ENCODE peak calls at places on chromosomes 7 and 10, in nine cellular contexts. B, K, Y, E, P, C, F, D and V are unnamed samples.
A peak's percentile ranks its signal among the peaks of the same experiment; 100 is the strongest.

GRCh38 chr7:25028370-25028971 is 48.5 kb upstream of the OSBPL3 start:
- DNase-seq in D (no peak), C (peak; percentile 31), E (peak; percentile 74), Y (peak; percentile 73), K (no peak), B (peak; percentile 19), F (no peak), P (no peak), V (peak; percentile 78)

GRCh38 chr7:158161194-158161593 is 426.4 kb downstream of the PTPRN2 start:
- DNase-seq in Y (no peak), B (no peak), D (no peak), K (no peak), P (no peak), E (no peak), C (no peak), F (no peak), V (no peak)

GRCh38 chr7:100126239-100126930 is 382 bp upstream of the MBLAC1 start:
- DNase-seq in K (peak; percentile 21), P (no peak), B (no peak), E (no peak), F (no peak), C (no peak), Y (no peak), D (no peak), V (no peak)

GRCh38 chr10:117240730-117241529 is at the start of gene SLC18A2:
- DNase-seq in D (no peak), P (no peak), Y (peak; percentile 59), K (no peak), E (no peak), C (no peak), F (no peak), B (no peak), V (no peak)

GRCh38 chr7:40655426-40655825 is 520.6 kb downstream of the SUGCT start:
- DNase-seq in B (no peak), P (no peak), K (no peak), D (no peak), C (no peak), E (no peak), F (no peak), Y (no peak), V (no peak)

GRCh38 chr10:3045471-3046209 is 21.7 kb upstream of the PFKP start:
- DNase-seq in P (peak; percentile 42), B (no peak), E (peak; percentile 86), K (no peak), F (no peak), C (peak; percentile 52), Y (no peak), D (peak; percentile 71), V (peak; percentile 97)

GRCh38 chr7:142434666-142435174 is 176.9 kb upstream of the PRSS58 start:
- DNase-seq in B (no peak), D (no peak), E (no peak), C (no peak), P (no peak), K (no peak), Y (no peak), F (no peak), V (no peak)

GRCh38 chr10:69344591-69345244 is 66.4 kb downstream of the HK1 start:
- DNase-seq in C (no peak), Y (peak; percentile 66), E (no peak), D (no peak), K (no peak), F (no peak), B (no peak), P (no peak), V (no peak)

GRCh38 chr10:33195608-33196376 is 138.7 kb downstream of the NRP1 start:
- DNase-seq in E (no peak), C (no peak), Y (no peak), B (no peak), D (no peak), P (no peak), K (no peak), F (no peak), V (no peak)

GRCh38 chr10:112360308-112361270 is 13.3 kb upstream of the ACSL5 start:
- DNase-seq in F (no peak), B (no peak), C (no peak), D (peak; percentile 74), Y (no peak), E (no peak), P (no peak), K (no peak), V (no peak)

GRCh38 chr7:108351715-108352114 is 104.5 kb downstream of the NRCAM start:
- DNase-seq in P (no peak), D (no peak), B (no peak), C (no peak), F (no peak), K (no peak), Y (peak; percentile 95), E (no peak), V (no peak)

GRCh38 chr10:48501806-48502771 is 102.8 kb downstream of the ARHGAP22 start:
- DNase-seq in K (no peak), P (no peak), F (no peak), Y (no peak), D (no peak), B (no peak), E (peak; percentile 26), C (no peak), V (peak; percentile 34)

GRCh38 chr7:118232837-118233236 is 8.3 kb downstream of the ANKRD7 start:
- DNase-seq in P (no peak), B (no peak), F (no peak), K (no peak), Y (no peak), D (no peak), E (no peak), C (no peak), V (no peak)

GRCh38 chr7:149257146-149257545 is 4.8 kb upstream of the ZNF783 start:
- DNase-seq in P (no peak), B (no peak), D (no peak), E (no peak), K (no peak), F (no peak), C (no peak), Y (no peak), V (no peak)

GRCh38 chr7:138173548-138173947 is 97.3 kb downstream of the AKR1D1 start:
- DNase-seq in P (no peak), Y (no peak), D (no peak), K (no peak), B (no peak), E (no peak), C (no peak), F (no peak), V (no peak)

GRCh38 chr10:78524941-78525340 is 491.3 kb downstream of the RPS24 start:
- DNase-seq in D (no peak), E (no peak), P (no peak), F (no peak), Y (no peak), C (no peak), K (no peak), B (no peak), V (no peak)

GRCh38 chr10:131424836-131425506 is 113.5 kb upstream of the TCERG1L start:
- DNase-seq in D (no peak), C (no peak), E (no peak), B (no peak), Y (peak; percentile 15), F (no peak), P (no peak), K (no peak), V (no peak)

GRCh38 chr10:114703377-114704125 is 45.5 kb upstream of the ABLIM1 start:
- DNase-seq in D (no peak), C (no peak), E (no peak), K (no peak), B (no peak), Y (no peak), P (peak; percentile 14), F (no peak), V (peak; percentile 53)

GRCh38 chr10:30349967-30350735 is 1.1 kb upstream of the MTPAP start:
- DNase-seq in E (no peak), Y (no peak), D (no peak), B (no peak), F (no peak), K (no peak), P (no peak), C (no peak), V (no peak)

GRCh38 chr7:31687024-31687423 is at the start of gene PPP1R17:
- DNase-seq in E (no peak), D (peak; percentile 74), F (no peak), Y (no peak), P (peak; percentile 39), B (no peak), C (no peak), K (no peak), V (no peak)

GRCh38 chr10:58438340-58438739 is 53.1 kb downstream of the TFAM start:
- DNase-seq in Y (no peak), P (no peak), K (no peak), F (no peak), C (peak; percentile 76), E (no peak), D (no peak), B (no peak), V (no peak)

GRCh38 chr10:81576336-81576735 is 298.7 kb upstream of the NRG3 start:
- DNase-seq in E (no peak), D (no peak), F (no peak), Y (no peak), K (no peak), C (no peak), P (no peak), B (no peak), V (no peak)